ENCODE peak calls at places on chromosomes 4 and X, in eight cellular contexts. One of them, this sample, is unnamed.

GRCh38 chr4:94564252-94564651 is 112.5 kb downstream of the PDLIM5 start:
- DNase-seq in tibial artery: no peak
- DNase-seq in adipocyte: no peak
- DNase-seq in HCEC 1CT: no peak
- DNase-seq in natural killer cell: no peak
- DNase-seq in CD8-positive, alpha-beta memory T cell: no peak
- DNase-seq in pulmonary artery endothelial cell: no peak
- DNase-seq in SJSA1: no peak
- DNase-seq in this sample: no peak

GRCh38 chrX:56928546-56928945 is 66.8 kb downstream of the SPIN3 start:
- DNase-seq in adipocyte: no peak
- DNase-seq in HCEC 1CT: peak; percentile 1
- DNase-seq in pulmonary artery endothelial cell: no peak
- DNase-seq in tibial artery: no peak
- DNase-seq in natural killer cell: no peak
- DNase-seq in SJSA1: no peak
- DNase-seq in CD8-positive, alpha-beta memory T cell: no peak
- DNase-seq in this sample: no peak

GRCh38 chr4:123446791-123447474 is 50.3 kb downstream of the SPRY1 start:
- DNase-seq in tibial artery: no peak
- DNase-seq in HCEC 1CT: no peak
- DNase-seq in SJSA1: no peak
- DNase-seq in natural killer cell: no peak
- DNase-seq in CD8-positive, alpha-beta memory T cell: peak; percentile 3
- DNase-seq in pulmonary artery endothelial cell: no peak
- DNase-seq in adipocyte: no peak
- DNase-seq in this sample: no peak

GRCh38 chrX:38654302-38654701 is 93.0 kb downstream of the TSPAN7 start:
- DNase-seq in HCEC 1CT: no peak
- DNase-seq in natural killer cell: no peak
- DNase-seq in pulmonary artery endothelial cell: no peak
- DNase-seq in adipocyte: peak; percentile 43
- DNase-seq in tibial artery: no peak
- DNase-seq in SJSA1: no peak
- DNase-seq in CD8-positive, alpha-beta memory T cell: no peak
- DNase-seq in this sample: no peak

GRCh38 chrX:22095306-22095705 is 63.2 kb downstream of the PHEX start:
- DNase-seq in CD8-positive, alpha-beta memory T cell: no peak
- DNase-seq in pulmonary artery endothelial cell: no peak
- DNase-seq in HCEC 1CT: peak; percentile 47
- DNase-seq in SJSA1: no peak
- DNase-seq in tibial artery: peak; percentile 72
- DNase-seq in adipocyte: no peak
- DNase-seq in natural killer cell: no peak
- DNase-seq in this sample: no peak

GRCh38 chrX:115957862-115958490 is 212.6 kb upstream of the AGTR2 start:
- DNase-seq in adipocyte: no peak
- DNase-seq in CD8-positive, alpha-beta memory T cell: no peak
- DNase-seq in SJSA1: no peak
- DNase-seq in pulmonary artery endothelial cell: no peak
- DNase-seq in natural killer cell: no peak
- DNase-seq in tibial artery: no peak
- DNase-seq in HCEC 1CT: no peak
- DNase-seq in this sample: no peak

GRCh38 chr4:8314691-8315255 is 45.2 kb downstream of the HTRA3 start:
- DNase-seq in CD8-positive, alpha-beta memory T cell: no peak
- DNase-seq in adipocyte: no peak
- DNase-seq in tibial artery: no peak
- DNase-seq in SJSA1: no peak
- DNase-seq in pulmonary artery endothelial cell: no peak
- DNase-seq in HCEC 1CT: no peak
- DNase-seq in natural killer cell: no peak
- DNase-seq in this sample: no peak

GRCh38 chr4:2258091-2259035 is 3.5 kb downstream of the MXD4 start:
- DNase-seq in adipocyte: no peak
- DNase-seq in tibial artery: peak; percentile 69
- DNase-seq in pulmonary artery endothelial cell: no peak
- DNase-seq in HCEC 1CT: no peak
- DNase-seq in SJSA1: no peak
- DNase-seq in natural killer cell: peak; percentile 15
- DNase-seq in CD8-positive, alpha-beta memory T cell: no peak
- DNase-seq in this sample: no peak

GRCh38 chrX:42149786-42150185 is 226.4 kb upstream of the CASK start:
- DNase-seq in HCEC 1CT: no peak
- DNase-seq in CD8-positive, alpha-beta memory T cell: no peak
- DNase-seq in SJSA1: no peak
- DNase-seq in adipocyte: peak; percentile 40
- DNase-seq in tibial artery: no peak
- DNase-seq in natural killer cell: no peak
- DNase-seq in pulmonary artery endothelial cell: no peak
- DNase-seq in this sample: no peak

GRCh38 chr4:156991161-156991560 is 19.6 kb upstream of the PDGFC start:
- DNase-seq in adipocyte: no peak
- DNase-seq in pulmonary artery endothelial cell: no peak
- DNase-seq in CD8-positive, alpha-beta memory T cell: no peak
- DNase-seq in SJSA1: no peak
- DNase-seq in HCEC 1CT: no peak
- DNase-seq in tibial artery: no peak
- DNase-seq in natural killer cell: no peak
- DNase-seq in this sample: no peak

GRCh38 chr4:55356991-55357461 is 11.0 kb downstream of the SRD5A3 start:
- DNase-seq in HCEC 1CT: peak; percentile 36
- DNase-seq in natural killer cell: no peak
- DNase-seq in SJSA1: no peak
- DNase-seq in CD8-positive, alpha-beta memory T cell: no peak
- DNase-seq in pulmonary artery endothelial cell: no peak
- DNase-seq in tibial artery: no peak
- DNase-seq in adipocyte: peak; percentile 42
- DNase-seq in this sample: no peak

GRCh38 chr4:7506572-7506971 is 71.8 kb upstream of the PSAPL1 start:
- DNase-seq in natural killer cell: no peak
- DNase-seq in pulmonary artery endothelial cell: no peak
- DNase-seq in adipocyte: no peak
- DNase-seq in tibial artery: no peak
- DNase-seq in HCEC 1CT: no peak
- DNase-seq in CD8-positive, alpha-beta memory T cell: no peak
- DNase-seq in SJSA1: no peak
- DNase-seq in this sample: no peak

This sample was measured in activated T-helper 9 cell treated with anti-CD3 and anti-CD28 coated beads, Interleukin-2, amount 50 U/mL, for 16 hours.